ENCODE peak calls at places on chromosomes 2 and 18, in eight cellular contexts. F is chondrocyte, N is upper lobe of left lung, B is astrocyte of the cerebellum, Q is WERI-Rb-1, A is A549, C is sigmoid colon, H is MCF 10A. U is an unnamed sample.
A peak's percentile ranks its signal among the peaks of the same experiment; 100 is the strongest.

GRCh38 chr2:63590621-63591408 is 2.1 kb downstream of the MDH1 start:
- DNase-seq in B (no peak), A (no peak), N (no peak), Q (no peak), C (peak; percentile 84), H (peak; percentile 45), F (no peak), U (no peak)

GRCh38 chr2:190576565-190576964 is 42.0 kb upstream of the NEMP2 start:
- DNase-seq in A (no peak), F (no peak), C (no peak), H (no peak), Q (no peak), B (no peak), N (no peak), U (no peak)

GRCh38 chr18:77872166-77872565 is 622.5 kb downstream of the GALR1 start:
- DNase-seq in A (no peak), Q (no peak), C (no peak), B (no peak), N (no peak), F (no peak), H (no peak), U (no peak)

GRCh38 chr2:72031346-72032115 is 116.1 kb downstream of the CYP26B1 start:
- DNase-seq in N (no peak), B (no peak), H (no peak), F (peak; percentile 63), A (no peak), C (no peak), Q (no peak), U (peak; percentile 73)

GRCh38 chr18:7728297-7728696 is 161.2 kb downstream of the PTPRM start:
- DNase-seq in H (no peak), F (no peak), Q (no peak), N (no peak), C (no peak), B (no peak), A (no peak), U (no peak)

GRCh38 chr2:110853516-110853915 is 121.1 kb downstream of the ACOXL start:
- DNase-seq in A (peak; percentile 38), B (no peak), H (peak; percentile 60), F (no peak), N (no peak), Q (peak; percentile 27), C (no peak), U (no peak)

GRCh38 chr2:156565066-156565710 is 129.0 kb downstream of the GPD2 start:
- DNase-seq in B (peak; percentile 98), C (no peak), Q (no peak), N (no peak), H (no peak), A (no peak), F (no peak), U (no peak)

GRCh38 chr2:204175552-204176271 is 239.1 kb downstream of the ICOS start:
- DNase-seq in Q (peak; percentile 50), N (no peak), A (no peak), B (no peak), H (no peak), F (no peak), C (no peak), U (no peak)

DNA sequence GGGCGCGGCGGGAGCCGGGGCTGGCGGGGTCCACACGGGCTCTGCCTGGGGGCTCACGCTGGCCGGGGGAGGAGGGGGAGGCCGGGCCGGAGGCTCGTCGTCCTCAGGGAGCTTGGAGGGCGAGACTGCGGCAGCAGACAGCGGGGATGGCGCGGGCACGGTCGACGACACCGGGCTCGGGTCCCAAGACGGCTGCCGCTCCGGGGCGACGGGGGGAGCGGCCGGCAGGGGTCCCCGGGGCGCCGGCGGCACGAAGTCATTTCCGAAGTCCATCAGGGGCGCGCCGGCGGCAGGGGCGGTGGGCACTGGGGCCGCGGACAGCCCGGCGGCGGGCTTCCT is 488 bp downstream of the RTN4 start:
- DNase-seq in N (peak; percentile 92), F (no peak), Q (no peak), A (no peak), B (no peak), H (no peak), C (no peak), U (no peak)
- TF ChIP-seq CTCF in N (no peak), F (peak; percentile 42), Q (no peak), A (no peak), B (no peak), H (no peak), C (no peak), U (no peak)

DNA sequence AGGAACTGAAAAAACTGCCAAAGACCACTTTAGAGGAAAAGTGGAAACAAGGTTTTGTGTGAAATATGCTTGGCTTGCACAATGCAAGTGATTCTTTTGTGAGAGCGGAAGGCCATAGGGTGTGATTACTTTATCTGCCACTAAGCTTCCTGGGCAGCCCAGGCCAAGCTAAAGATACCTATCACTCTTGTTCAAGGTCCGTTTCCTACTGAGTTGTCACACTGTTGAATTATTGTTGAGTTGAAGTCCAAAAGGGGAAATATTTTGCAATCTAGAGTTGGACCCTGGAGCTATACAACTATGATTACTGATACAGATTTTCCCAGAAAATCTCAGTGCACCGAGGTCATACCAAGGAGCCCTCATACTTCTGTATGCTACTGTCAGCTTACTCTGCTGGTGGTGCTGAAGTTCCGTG is 72.7 kb upstream of the CTAGE1 start:
- DNase-seq in H (no peak), C (no peak), N (no peak), F (no peak), Q (no peak), B (no peak), A (no peak), U (no peak)
- TF ChIP-seq CTCF in H (no peak), C (no peak), N (peak; percentile 30), F (peak; percentile 9), Q (no peak), B (no peak), A (no peak), U (no peak)

GRCh38 chr18:31206787-31207381 is 44.2 kb upstream of the DSC1 start:
- DNase-seq in H (peak; percentile 94), F (no peak), A (peak; percentile 58), B (no peak), N (no peak), C (no peak), Q (no peak), U (no peak)
- TF ChIP-seq CTCF in H (peak; percentile 7), F (peak; percentile 43), A (no peak), B (peak; percentile 31), N (peak; percentile 34), C (peak; percentile 61), Q (no peak), U (peak; percentile 31)

DNA sequence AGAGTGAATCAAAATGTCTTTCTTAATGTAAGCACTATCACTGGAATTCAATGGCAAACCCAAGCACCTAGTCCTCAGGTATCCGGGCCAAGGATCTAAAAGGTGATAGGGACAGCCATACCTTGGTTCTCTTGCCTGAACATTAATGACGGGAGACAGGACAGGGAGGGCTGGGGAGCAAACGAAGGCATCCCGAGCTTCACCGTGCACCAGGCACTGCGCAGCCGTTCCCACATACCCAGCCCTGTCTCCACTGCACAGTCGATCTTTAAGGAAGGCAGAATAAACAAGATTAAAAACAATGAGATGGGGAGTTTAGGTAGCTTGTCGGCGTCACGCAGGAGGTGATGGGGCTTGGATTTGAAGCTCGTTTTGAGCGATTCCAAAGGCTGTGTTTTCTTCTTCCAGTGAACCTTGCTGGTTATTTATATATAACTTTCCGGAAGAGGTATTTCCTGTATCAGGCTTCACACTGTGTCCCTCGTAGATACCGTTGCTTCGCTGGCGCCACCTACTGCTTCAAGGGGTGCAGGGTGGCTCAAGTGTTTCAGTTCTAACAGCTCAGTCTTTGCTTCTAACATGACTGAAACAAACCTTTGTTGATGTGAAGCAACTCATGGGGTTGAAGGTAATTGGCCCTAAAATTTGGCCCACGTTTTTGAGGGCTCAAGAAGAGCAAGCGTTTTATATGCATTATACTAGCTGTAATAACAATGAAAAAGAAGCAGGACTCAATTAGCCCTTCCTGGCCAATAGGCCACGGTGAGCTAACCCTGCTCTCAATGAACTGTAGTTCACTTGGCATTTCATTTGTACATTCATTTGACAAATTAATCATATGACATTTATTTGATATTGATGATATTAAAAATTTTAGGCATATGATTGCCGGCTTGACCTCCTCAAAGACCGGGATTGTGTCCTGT is 77.4 kb downstream of the DCDC2C start:
- DNase-seq in F (no peak), Q (peak; percentile 90), B (peak; percentile 4), N (no peak), A (peak; percentile 76), C (no peak), H (peak; percentile 78), U (peak; percentile 73)
- TF ChIP-seq CTCF in F (peak; percentile 81), Q (peak; percentile 94), B (peak; percentile 61), N (peak; percentile 39), A (peak; percentile 63), C (no peak), H (peak; percentile 42), U (peak; percentile 64)

U was measured in osteocyte.